ENCODE peak calls at places on chromosomes 2 and 18, in nine cellular contexts. A is tibial nerve, H is H54, T is breast epithelium, I is ovary, V is right lobe of liver, X is A549, E is HCT116, W is sigmoid colon. Z is an unnamed sample.

GRCh38 chr18:26516964-26517363 is 31.4 kb downstream of the KCTD1 start:
- DNase-seq in A (no peak), H (no peak), T (no peak), I (no peak), V (no peak), X (no peak), E (no peak), W (no peak), Z (no peak)

GRCh38 chr18:75131455-75132000 is 77.4 kb downstream of the PTGR3 start:
- DNase-seq in A (no peak), H (no peak), T (no peak), I (no peak), V (no peak), X (no peak), E (no peak), W (no peak), Z (peak)

GRCh38 chr2:224778474-224778877 is 62.3 kb upstream of the CCDC195 start:
- DNase-seq in A (peak), H (no peak), T (no peak), I (peak), V (no peak), X (peak), E (peak), W (no peak), Z (peak)

GRCh38 chr2:173830169-173830568 is 135.0 kb downstream of the SP3 start:
- DNase-seq in A (peak), H (no peak), T (no peak), I (no peak), V (no peak), X (no peak), E (no peak), W (no peak), Z (no peak)

GRCh38 chr2:35973132-35973736 is 382.3 kb upstream of the CRIM1 start:
- DNase-seq in A (no peak), H (no peak), T (no peak), I (no peak), V (no peak), X (peak), E (no peak), W (no peak), Z (no peak)

GRCh38 chr2:219243291-219243761 is 1.9 kb downstream of the GLB1L start:
- DNase-seq in A (peak), H (no peak), T (no peak), I (peak), V (peak), X (no peak), E (no peak), W (peak), Z (peak)

GRCh38 chr2:44844651-44845270 is 96.7 kb upstream of the SIX3 start:
- DNase-seq in A (no peak), H (peak), T (no peak), I (no peak), V (no peak), X (no peak), E (no peak), W (no peak), Z (no peak)

GRCh38 chr2:237885931-237886701 is 26.7 kb downstream of the RAMP1 start:
- DNase-seq in A (peak), H (no peak), T (peak), I (peak), V (no peak), X (no peak), E (no peak), W (peak), Z (no peak)

GRCh38 chr2:170869461-170869860 is 52.8 kb downstream of the GAD1 start:
- DNase-seq in A (no peak), H (no peak), T (no peak), I (no peak), V (no peak), X (no peak), E (no peak), W (no peak), Z (no peak)

GRCh38 chr2:223725494-223725893 is 111.9 kb downstream of the AP1S3 start:
- DNase-seq in A (peak), H (peak), T (peak), I (peak), V (peak), X (peak), E (peak), W (peak), Z (no peak)

GRCh38 chr2:177783835-177784448 is 288.6 kb downstream of the PDE11A start:
- DNase-seq in A (peak), H (no peak), T (no peak), I (no peak), V (no peak), X (no peak), E (no peak), W (no peak), Z (no peak)

DNA sequence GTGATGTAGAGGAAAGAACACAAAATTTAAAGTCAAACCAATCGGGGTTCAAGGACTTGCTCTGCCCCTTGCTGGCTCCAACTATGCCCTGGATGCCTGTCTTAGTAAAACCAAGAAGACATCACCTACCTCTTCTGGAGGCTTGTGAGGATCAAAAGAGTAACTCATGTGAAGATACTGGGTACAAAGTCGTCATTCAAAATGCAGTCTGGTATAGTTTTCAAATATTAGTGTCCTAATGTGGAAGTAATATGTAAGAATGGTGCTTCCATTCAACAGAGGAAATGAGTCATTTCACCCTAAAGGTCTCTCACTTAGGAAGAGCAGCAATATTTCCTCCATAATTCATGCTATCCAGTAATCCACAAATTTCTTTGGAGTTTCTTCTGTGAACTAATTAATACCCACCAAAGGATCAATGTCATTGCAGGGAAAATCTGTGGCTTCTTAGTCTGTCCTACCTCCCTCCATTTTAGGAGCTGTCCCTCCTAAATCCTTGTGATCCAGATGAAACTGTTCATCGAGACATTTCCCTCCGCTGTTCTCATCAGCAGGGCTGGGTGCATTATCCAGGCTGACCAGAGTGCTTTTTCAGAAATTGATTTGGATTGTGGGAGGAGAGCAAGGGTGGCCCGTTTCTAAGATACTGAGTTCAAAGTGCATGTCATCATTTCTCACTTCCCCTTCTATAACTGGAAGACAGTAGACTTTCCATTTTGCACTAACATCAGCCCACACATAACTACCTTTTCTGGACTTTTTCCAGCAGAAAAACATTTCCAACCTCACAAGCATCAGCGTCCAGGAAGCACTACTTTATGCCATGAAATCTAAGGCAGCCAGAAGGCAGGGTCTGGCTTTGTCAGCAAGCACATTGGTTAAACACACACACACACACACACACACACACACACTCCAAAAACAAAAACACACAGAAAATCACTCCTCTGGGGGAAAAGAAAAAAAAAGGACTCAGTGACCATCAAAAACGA is 94.3 kb downstream of the ANKRD44 start:
- DNase-seq in A (no peak), H (no peak), T (no peak), I (no peak), V (no peak), X (no peak), E (no peak), W (no peak), Z (no peak)
- TF ChIP-seq POLR2A in A (no peak), H (no peak), T (no peak), I (no peak), V (peak), X (no peak), E (no peak), W (no peak), Z (no peak)

DNA sequence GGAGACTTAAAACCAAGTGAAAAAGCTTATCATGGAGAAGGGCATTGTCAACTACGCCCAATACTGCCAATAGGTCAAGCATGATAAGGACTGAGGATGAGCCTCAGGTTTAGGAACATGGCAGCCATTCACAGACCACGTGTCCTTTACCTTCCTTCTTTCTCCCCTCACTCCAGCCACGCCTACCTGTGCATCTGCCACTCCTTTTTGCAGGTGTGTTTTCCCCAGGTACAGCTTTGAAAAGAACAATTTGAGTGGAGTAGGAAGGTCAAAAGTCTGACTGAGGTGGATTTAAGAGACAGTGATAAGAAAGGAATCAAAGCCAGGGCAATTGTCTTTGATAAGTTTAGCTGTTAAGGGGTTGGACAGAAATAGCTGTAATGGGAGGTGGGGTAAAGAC is 238.6 kb downstream of the STK39 start:
- DNase-seq in A (no peak), H (no peak), T (no peak), I (no peak), V (no peak), X (no peak), E (no peak), W (no peak), Z (peak)
- TF ChIP-seq POLR2A in A (no peak), H (no peak), T (no peak), I (no peak), V (no peak), X (no peak), E (no peak), W (no peak), Z (no peak)

GRCh38 chr2:96839875-96840850 is 3.7 kb downstream of the ANKRD23 start:
- DNase-seq in A (no peak), H (no peak), T (no peak), I (no peak), V (no peak), X (no peak), E (no peak), W (no peak), Z (no peak)

GRCh38 chr2:96842600-96842999 is 1.2 kb downstream of the ANKRD23 start:
- DNase-seq in A (no peak), H (no peak), T (no peak), I (no peak), V (no peak), X (no peak), E (no peak), W (no peak), Z (no peak)

GRCh38 chr2:96843538-96844268 is at the start of gene ANKRD23:
- DNase-seq in A (no peak), H (no peak), T (no peak), I (no peak), V (no peak), X (no peak), E (no peak), W (no peak), Z (no peak)

GRCh38 chr2:96844405-96844808 is 586 bp upstream of the ANKRD23 start:
- DNase-seq in A (no peak), H (no peak), T (no peak), I (no peak), V (no peak), X (no peak), E (no peak), W (no peak), Z (no peak)

DNA sequence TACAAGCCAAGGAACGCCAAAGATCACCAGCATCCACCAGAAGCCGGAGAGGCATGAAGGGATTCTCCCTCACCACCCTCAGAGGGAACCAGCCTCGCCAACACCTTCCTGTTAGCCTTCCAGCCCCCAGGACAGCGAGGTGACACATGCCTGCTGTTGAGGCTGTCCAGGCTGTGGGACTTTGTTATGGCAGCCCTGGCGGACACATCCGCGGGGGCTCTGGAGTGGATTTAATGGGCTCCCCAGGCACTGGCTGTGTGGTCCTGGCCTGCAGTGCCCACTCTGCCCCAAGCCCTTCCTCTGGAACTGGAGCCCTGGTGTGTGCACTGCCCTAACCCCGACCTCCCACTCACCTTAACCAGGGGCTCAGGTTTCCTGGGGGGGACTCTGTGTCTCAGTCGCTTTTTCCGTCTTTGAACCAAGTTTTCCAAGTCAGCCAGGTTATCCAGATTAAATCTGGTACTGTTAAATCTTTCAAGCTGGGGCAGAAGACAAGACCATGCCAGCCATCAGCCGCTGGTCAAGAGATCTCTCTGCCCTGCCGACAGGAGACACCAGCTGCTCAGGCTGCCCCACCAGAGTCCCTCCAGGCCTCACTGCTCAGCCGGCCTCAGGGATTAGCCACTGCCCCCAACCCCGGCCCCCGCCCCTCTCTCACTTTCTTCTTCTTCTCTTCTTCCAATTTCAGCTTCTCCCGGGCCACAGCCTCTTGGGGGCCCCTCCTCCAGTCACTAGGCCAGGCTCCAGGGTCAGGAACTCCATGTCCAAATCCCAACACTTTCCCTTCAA is 1.9 kb downstream of the ANKRD23 start:
- DNase-seq in A (no peak), H (no peak), T (no peak), I (no peak), V (no peak), X (no peak), E (no peak), W (no peak), Z (peak)
- TF ChIP-seq POLR2A in A (no peak), H (no peak), T (no peak), I (no peak), V (no peak), X (no peak), E (no peak), W (no peak), Z (no peak)

DNA sequence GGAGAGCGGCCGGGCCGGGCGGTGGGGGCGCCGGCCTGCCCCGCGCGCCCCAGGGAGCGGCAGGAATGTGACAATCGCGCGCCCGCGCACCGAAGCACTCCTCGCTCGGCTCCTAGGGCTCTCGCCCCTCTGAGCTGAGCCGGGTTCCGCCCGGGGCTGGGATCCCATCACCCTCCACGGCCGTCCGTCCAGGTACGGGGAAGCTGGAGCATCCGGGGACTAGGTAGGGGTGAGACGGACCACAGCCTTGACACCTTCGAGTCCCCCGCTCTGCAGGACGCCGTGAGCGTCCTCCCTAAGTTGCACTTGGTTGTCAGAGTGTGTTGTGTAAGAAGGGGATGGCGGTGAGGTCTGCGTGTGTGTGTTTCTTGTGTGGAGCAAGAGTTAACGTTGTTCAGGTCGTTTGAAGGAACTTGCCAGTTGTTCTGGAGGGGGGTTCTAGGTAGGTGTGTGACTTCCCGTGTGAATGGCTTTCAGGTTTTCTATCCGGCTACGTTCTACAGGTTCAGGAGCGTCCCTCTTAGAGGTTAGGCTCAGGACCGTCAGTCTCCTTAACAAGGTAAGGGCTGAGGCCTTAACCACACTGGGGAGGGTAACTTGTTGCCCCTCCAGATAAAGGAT is 393 bp downstream of the IL1R1 start:
- DNase-seq in A (no peak), H (no peak), T (no peak), I (no peak), V (peak), X (peak), E (no peak), W (peak), Z (no peak)
- TF ChIP-seq POLR2A in A (no peak), H (no peak), T (no peak), I (no peak), V (peak), X (no peak), E (no peak), W (no peak), Z (no peak)

GRCh38 chr2:172329404-172330059 is 97.9 kb upstream of the ITGA6 start:
- DNase-seq in A (no peak), H (no peak), T (peak), I (no peak), V (peak), X (no peak), E (no peak), W (peak), Z (no peak)
- TF ChIP-seq POLR2A in A (no peak), H (no peak), T (no peak), I (no peak), V (no peak), X (no peak), E (no peak), W (no peak), Z (no peak)

GRCh38 chr2:192194866-192195547 is at the start of gene TMEFF2:
- DNase-seq in A (peak), H (peak), T (peak), I (peak), V (peak), X (peak), E (no peak), W (peak), Z (peak)
- TF ChIP-seq POLR2A in A (no peak), H (peak), T (no peak), I (no peak), V (no peak), X (no peak), E (no peak), W (no peak), Z (no peak)

DNA sequence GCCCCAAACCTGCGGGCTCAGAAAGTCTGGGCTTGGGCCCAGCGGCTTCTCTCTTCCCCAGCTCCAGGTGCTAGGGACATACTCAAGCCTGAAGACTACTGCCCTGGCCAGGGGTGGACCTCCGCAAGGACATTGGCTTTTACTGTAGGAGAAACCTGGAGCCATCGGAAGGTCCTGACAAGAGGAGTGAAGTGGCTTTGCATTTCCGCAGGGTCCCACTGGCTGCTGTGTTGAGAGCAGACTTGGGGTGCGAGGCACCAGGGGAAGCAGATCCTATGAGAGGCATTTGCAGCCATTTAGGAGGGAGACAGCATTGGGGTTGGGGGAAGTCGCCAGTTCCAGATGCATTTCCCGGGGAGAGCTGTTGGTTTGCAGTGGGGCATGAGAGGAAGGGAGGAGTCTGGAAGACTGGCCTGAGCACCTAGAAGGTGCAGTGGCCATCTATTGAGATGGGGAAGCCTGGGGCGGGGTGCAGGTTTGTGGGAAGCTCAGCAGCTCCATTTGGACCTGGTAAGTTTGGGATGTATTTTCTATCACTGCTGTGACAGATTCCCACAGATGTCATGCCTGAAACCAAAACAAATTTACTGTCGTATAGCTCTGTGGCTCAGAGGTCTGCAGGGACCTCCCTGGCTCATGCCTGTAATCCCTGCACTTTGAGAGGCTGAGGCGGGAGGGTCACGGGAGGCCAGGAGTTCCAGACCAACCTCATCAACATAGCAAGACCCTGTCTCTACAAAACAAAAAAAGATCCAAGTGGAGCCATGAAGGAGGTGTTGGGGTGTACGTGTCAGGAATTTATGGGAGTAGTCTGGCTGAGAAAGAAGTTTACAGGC is 51.2 kb upstream of the FAHD2A start:
- DNase-seq in A (no peak), H (no peak), T (peak), I (no peak), V (peak), X (no peak), E (no peak), W (peak), Z (no peak)
- TF ChIP-seq POLR2A in A (no peak), H (no peak), T (no peak), I (no peak), V (no peak), X (no peak), E (no peak), W (no peak), Z (no peak)

GRCh38 chr18:68713791-68714190 is 1.1 kb downstream of the TMX3 start:
- DNase-seq in A (no peak), H (no peak), T (no peak), I (no peak), V (no peak), X (no peak), E (no peak), W (no peak), Z (no peak)

GRCh38 chr18:68713131-68713530 is 1.8 kb downstream of the TMX3 start:
- DNase-seq in A (no peak), H (no peak), T (no peak), I (no peak), V (no peak), X (no peak), E (no peak), W (no peak), Z (no peak)

GRCh38 chr18:68714356-68714706 is 577 bp downstream of the TMX3 start:
- DNase-seq in A (peak), H (no peak), T (no peak), I (no peak), V (no peak), X (peak), E (no peak), W (no peak), Z (no peak)

DNA sequence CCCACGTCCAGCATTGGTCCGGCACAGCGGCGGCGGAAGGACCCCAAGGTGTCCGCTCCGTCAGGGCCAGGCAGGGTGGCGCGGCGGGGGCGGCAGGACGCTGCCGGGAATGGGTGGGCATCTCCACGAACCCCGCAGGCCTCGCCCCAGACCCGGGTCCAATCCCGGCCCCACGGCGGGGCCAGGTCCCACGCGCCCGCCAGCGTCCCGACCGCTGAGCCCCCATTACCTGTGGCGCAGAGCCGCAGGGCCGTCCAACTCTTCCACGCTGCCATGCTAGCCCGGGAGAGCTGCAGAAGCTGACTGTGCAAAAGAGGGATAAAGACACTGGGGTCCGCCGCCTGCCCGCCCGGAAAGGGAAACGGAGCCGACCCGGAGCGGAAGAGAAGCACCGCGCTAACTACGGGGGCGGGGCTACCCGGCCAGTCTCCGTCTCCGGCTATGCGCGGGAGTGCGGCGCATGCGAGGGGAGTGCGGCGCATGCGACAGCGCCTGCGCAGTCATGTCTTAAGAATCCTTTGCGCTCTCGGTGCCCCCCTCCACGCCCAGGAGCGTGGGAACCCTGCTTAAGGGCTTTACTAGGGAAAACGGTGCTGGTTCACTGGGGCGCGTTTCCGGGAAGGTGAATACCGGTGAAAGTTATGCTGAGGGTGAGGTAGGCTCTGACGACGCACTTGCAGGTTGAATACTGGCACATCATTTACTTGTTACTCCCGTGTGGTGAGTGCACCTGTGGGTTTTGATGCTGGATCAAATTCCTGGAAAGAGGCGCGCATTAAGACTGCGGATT is at the start of gene TMX3:
- DNase-seq in A (peak), H (peak), T (peak), I (peak), V (peak), X (peak), E (peak), W (peak), Z (peak)
- TF ChIP-seq POLR2A in A (no peak), H (peak), T (no peak), I (no peak), V (peak), X (peak), E (peak), W (no peak), Z (no peak)

Z was measured in Peyer's patch.